ENCODE peak calls at places on chromosomes 13 and 19, in six cellular contexts. One of them, this sample, is unnamed.
A peak's percentile ranks its signal among the peaks of the same experiment; 100 is the strongest.

GRCh38 chr19:16342002-16342715 is 17.5 kb downstream of the KLF2 start:
- DNase-seq in activated CD4-positive, CD25-positive, alpha-beta regulatory T cell: no peak
- DNase-seq in NCI-H1417 treated with DMSO at 0.1 percent for 48 hours: no peak
- DNase-seq in ascending aorta: no peak
- DNase-seq in pancreas: no peak
- DNase-seq in tibial artery: peak; percentile 58
- DNase-seq in this sample: peak; percentile 72

GRCh38 chr13:69264362-69265334 is 843.0 kb upstream of the ATXN8OS start:
- DNase-seq in activated CD4-positive, CD25-positive, alpha-beta regulatory T cell: no peak
- DNase-seq in NCI-H1417 treated with DMSO at 0.1 percent for 48 hours: no peak
- DNase-seq in ascending aorta: no peak
- DNase-seq in pancreas: no peak
- DNase-seq in tibial artery: no peak
- DNase-seq in this sample: no peak

GRCh38 chr19:51811344-51811743 is 16.4 kb downstream of the FPR3 start:
- DNase-seq in activated CD4-positive, CD25-positive, alpha-beta regulatory T cell: no peak
- DNase-seq in NCI-H1417 treated with DMSO at 0.1 percent for 48 hours: no peak
- DNase-seq in ascending aorta: peak; percentile 47
- DNase-seq in pancreas: peak; percentile 31
- DNase-seq in tibial artery: peak; percentile 57
- DNase-seq in this sample: no peak

GRCh38 chr13:27619711-27620376 is 485 bp downstream of the LNX2 start:
- DNase-seq in activated CD4-positive, CD25-positive, alpha-beta regulatory T cell: peak; percentile 11
- DNase-seq in NCI-H1417 treated with DMSO at 0.1 percent for 48 hours: no peak
- DNase-seq in ascending aorta: no peak
- DNase-seq in pancreas: peak; percentile 29
- DNase-seq in tibial artery: peak; percentile 41
- DNase-seq in this sample: peak; percentile 51

GRCh38 chr13:114053026-114053425 is 79.2 kb upstream of the C13orf46 start:
- DNase-seq in activated CD4-positive, CD25-positive, alpha-beta regulatory T cell: no peak
- DNase-seq in NCI-H1417 treated with DMSO at 0.1 percent for 48 hours: no peak
- DNase-seq in ascending aorta: no peak
- DNase-seq in pancreas: no peak
- DNase-seq in tibial artery: peak; percentile 18
- DNase-seq in this sample: peak; percentile 65

GRCh38 chr19:42601811-42602443 is 7.2 kb upstream of the CEACAM8 start:
- DNase-seq in activated CD4-positive, CD25-positive, alpha-beta regulatory T cell: no peak
- DNase-seq in NCI-H1417 treated with DMSO at 0.1 percent for 48 hours: no peak
- DNase-seq in ascending aorta: no peak
- DNase-seq in pancreas: no peak
- DNase-seq in tibial artery: no peak
- DNase-seq in this sample: peak; percentile 61

GRCh38 chr19:46134527-46134926 is 10.0 kb upstream of the IGFL3 start:
- DNase-seq in activated CD4-positive, CD25-positive, alpha-beta regulatory T cell: no peak
- DNase-seq in NCI-H1417 treated with DMSO at 0.1 percent for 48 hours: no peak
- DNase-seq in ascending aorta: no peak
- DNase-seq in pancreas: no peak
- DNase-seq in tibial artery: no peak
- DNase-seq in this sample: no peak

GRCh38 chr19:8322638-8322997 is 1.3 kb downstream of the RPS28 start:
- DNase-seq in activated CD4-positive, CD25-positive, alpha-beta regulatory T cell: no peak
- DNase-seq in NCI-H1417 treated with DMSO at 0.1 percent for 48 hours: no peak
- DNase-seq in ascending aorta: no peak
- DNase-seq in pancreas: no peak
- DNase-seq in tibial artery: no peak
- DNase-seq in this sample: no peak